ENCODE peak calls at places on chromosomes 2 and 18, in eight cellular contexts. One of them, this sample, is unnamed.

GRCh38 chr2:173874899-173875247 is 90.3 kb downstream of the SP3 start:
- DNase-seq in LNCaP clone FGC: no peak
- DNase-seq in naive thymus-derived CD4-positive, alpha-beta T cell: no peak
- DNase-seq in CD8-positive, alpha-beta memory T cell: no peak
- DNase-seq in astrocyte of the spinal cord: no peak
- DNase-seq in dorsolateral prefrontal cortex: no peak
- DNase-seq in neural progenitor cell: no peak
- DNase-seq in HCT116: no peak
- DNase-seq in this sample: peak

GRCh38 chr18:3177902-3178687 is 41.7 kb downstream of the MYOM1 start:
- DNase-seq in dorsolateral prefrontal cortex: no peak
- DNase-seq in CD8-positive, alpha-beta memory T cell: no peak
- DNase-seq in naive thymus-derived CD4-positive, alpha-beta T cell: peak
- DNase-seq in neural progenitor cell: no peak
- DNase-seq in LNCaP clone FGC: no peak
- DNase-seq in astrocyte of the spinal cord: no peak
- DNase-seq in HCT116: no peak
- DNase-seq in this sample: peak

GRCh38 chr2:137190411-137191190 is 425.3 kb downstream of the THSD7B start:
- DNase-seq in dorsolateral prefrontal cortex: no peak
- DNase-seq in astrocyte of the spinal cord: no peak
- DNase-seq in neural progenitor cell: no peak
- DNase-seq in CD8-positive, alpha-beta memory T cell: no peak
- DNase-seq in HCT116: no peak
- DNase-seq in LNCaP clone FGC: no peak
- DNase-seq in naive thymus-derived CD4-positive, alpha-beta T cell: no peak
- DNase-seq in this sample: no peak

GRCh38 chr18:62522510-62523254 is at the start of gene ZCCHC2:
- DNase-seq in HCT116: peak
- DNase-seq in CD8-positive, alpha-beta memory T cell: peak
- DNase-seq in dorsolateral prefrontal cortex: peak
- DNase-seq in naive thymus-derived CD4-positive, alpha-beta T cell: peak
- DNase-seq in astrocyte of the spinal cord: peak
- DNase-seq in neural progenitor cell: peak
- DNase-seq in LNCaP clone FGC: peak
- DNase-seq in this sample: peak

GRCh38 chr2:119521437-119521825 is 2.9 kb downstream of the SCTR start:
- DNase-seq in neural progenitor cell: no peak
- DNase-seq in naive thymus-derived CD4-positive, alpha-beta T cell: no peak
- DNase-seq in CD8-positive, alpha-beta memory T cell: no peak
- DNase-seq in dorsolateral prefrontal cortex: no peak
- DNase-seq in HCT116: no peak
- DNase-seq in astrocyte of the spinal cord: no peak
- DNase-seq in LNCaP clone FGC: no peak
- DNase-seq in this sample: no peak

GRCh38 chr2:173451137-173451536 is 96.5 kb downstream of the CDCA7 start:
- DNase-seq in dorsolateral prefrontal cortex: no peak
- DNase-seq in astrocyte of the spinal cord: no peak
- DNase-seq in CD8-positive, alpha-beta memory T cell: no peak
- DNase-seq in neural progenitor cell: no peak
- DNase-seq in HCT116: no peak
- DNase-seq in naive thymus-derived CD4-positive, alpha-beta T cell: peak
- DNase-seq in LNCaP clone FGC: no peak
- DNase-seq in this sample: no peak

GRCh38 chr2:157460897-157461296 is 17.0 kb upstream of the CYTIP start:
- DNase-seq in HCT116: no peak
- DNase-seq in naive thymus-derived CD4-positive, alpha-beta T cell: no peak
- DNase-seq in CD8-positive, alpha-beta memory T cell: no peak
- DNase-seq in neural progenitor cell: no peak
- DNase-seq in dorsolateral prefrontal cortex: no peak
- DNase-seq in LNCaP clone FGC: no peak
- DNase-seq in astrocyte of the spinal cord: no peak
- DNase-seq in this sample: no peak

GRCh38 chr2:206031162-206031784 is 54.7 kb downstream of the INO80D start:
- DNase-seq in neural progenitor cell: no peak
- DNase-seq in naive thymus-derived CD4-positive, alpha-beta T cell: no peak
- DNase-seq in LNCaP clone FGC: no peak
- DNase-seq in HCT116: no peak
- DNase-seq in astrocyte of the spinal cord: peak
- DNase-seq in CD8-positive, alpha-beta memory T cell: no peak
- DNase-seq in dorsolateral prefrontal cortex: no peak
- DNase-seq in this sample: no peak

GRCh38 chr2:190511104-190511503 is 23.4 kb downstream of the NEMP2 start:
- DNase-seq in dorsolateral prefrontal cortex: no peak
- DNase-seq in HCT116: peak
- DNase-seq in LNCaP clone FGC: no peak
- DNase-seq in astrocyte of the spinal cord: peak
- DNase-seq in naive thymus-derived CD4-positive, alpha-beta T cell: no peak
- DNase-seq in CD8-positive, alpha-beta memory T cell: no peak
- DNase-seq in neural progenitor cell: no peak
- DNase-seq in this sample: no peak

GRCh38 chr2:137948894-137949293 is 15.4 kb upstream of the HNMT start:
- DNase-seq in astrocyte of the spinal cord: no peak
- DNase-seq in CD8-positive, alpha-beta memory T cell: no peak
- DNase-seq in dorsolateral prefrontal cortex: no peak
- DNase-seq in LNCaP clone FGC: no peak
- DNase-seq in naive thymus-derived CD4-positive, alpha-beta T cell: no peak
- DNase-seq in HCT116: no peak
- DNase-seq in neural progenitor cell: no peak
- DNase-seq in this sample: no peak

GRCh38 chr2:61210332-61210981 is 48.5 kb downstream of the C2orf74 start:
- DNase-seq in LNCaP clone FGC: no peak
- DNase-seq in dorsolateral prefrontal cortex: no peak
- DNase-seq in HCT116: no peak
- DNase-seq in astrocyte of the spinal cord: peak
- DNase-seq in CD8-positive, alpha-beta memory T cell: no peak
- DNase-seq in neural progenitor cell: no peak
- DNase-seq in naive thymus-derived CD4-positive, alpha-beta T cell: no peak
- DNase-seq in this sample: no peak

GRCh38 chr2:118670868-118671267 is 176.6 kb downstream of the EN1 start:
- DNase-seq in neural progenitor cell: no peak
- DNase-seq in astrocyte of the spinal cord: peak
- DNase-seq in CD8-positive, alpha-beta memory T cell: no peak
- DNase-seq in LNCaP clone FGC: no peak
- DNase-seq in dorsolateral prefrontal cortex: no peak
- DNase-seq in HCT116: no peak
- DNase-seq in naive thymus-derived CD4-positive, alpha-beta T cell: no peak
- DNase-seq in this sample: no peak

GRCh38 chr2:134282638-134283400 is 28.9 kb downstream of the MGAT5 start:
- DNase-seq in LNCaP clone FGC: no peak
- DNase-seq in dorsolateral prefrontal cortex: no peak
- DNase-seq in neural progenitor cell: no peak
- DNase-seq in HCT116: no peak
- DNase-seq in astrocyte of the spinal cord: no peak
- DNase-seq in CD8-positive, alpha-beta memory T cell: no peak
- DNase-seq in naive thymus-derived CD4-positive, alpha-beta T cell: peak
- DNase-seq in this sample: peak

GRCh38 chr2:225668606-225669266 is 269.2 kb downstream of the NYAP2 start:
- DNase-seq in naive thymus-derived CD4-positive, alpha-beta T cell: peak
- DNase-seq in astrocyte of the spinal cord: peak
- DNase-seq in HCT116: peak
- DNase-seq in neural progenitor cell: peak
- DNase-seq in LNCaP clone FGC: peak
- DNase-seq in dorsolateral prefrontal cortex: no peak
- DNase-seq in CD8-positive, alpha-beta memory T cell: no peak
- DNase-seq in this sample: no peak

GRCh38 chr2:112189001-112189556 is 50.9 kb downstream of the FBLN7 start:
- DNase-seq in CD8-positive, alpha-beta memory T cell: no peak
- DNase-seq in neural progenitor cell: no peak
- DNase-seq in naive thymus-derived CD4-positive, alpha-beta T cell: no peak
- DNase-seq in astrocyte of the spinal cord: no peak
- DNase-seq in dorsolateral prefrontal cortex: no peak
- DNase-seq in LNCaP clone FGC: no peak
- DNase-seq in HCT116: no peak
- DNase-seq in this sample: no peak

GRCh38 chr2:71157124-71157802 is 26.8 kb downstream of the MPHOSPH10 start:
- DNase-seq in neural progenitor cell: peak
- DNase-seq in HCT116: peak
- DNase-seq in dorsolateral prefrontal cortex: peak
- DNase-seq in astrocyte of the spinal cord: peak
- DNase-seq in naive thymus-derived CD4-positive, alpha-beta T cell: peak
- DNase-seq in LNCaP clone FGC: no peak
- DNase-seq in CD8-positive, alpha-beta memory T cell: peak
- DNase-seq in this sample: no peak

GRCh38 chr2:29382486-29382885 is 267.3 kb downstream of the CLIP4 start:
- DNase-seq in CD8-positive, alpha-beta memory T cell: no peak
- DNase-seq in astrocyte of the spinal cord: no peak
- DNase-seq in naive thymus-derived CD4-positive, alpha-beta T cell: no peak
- DNase-seq in neural progenitor cell: no peak
- DNase-seq in dorsolateral prefrontal cortex: no peak
- DNase-seq in HCT116: no peak
- DNase-seq in LNCaP clone FGC: no peak
- DNase-seq in this sample: no peak

GRCh38 chr2:149041482-149041881 is 3.0 kb downstream of the LYPD6B start:
- DNase-seq in HCT116: no peak
- DNase-seq in astrocyte of the spinal cord: no peak
- DNase-seq in LNCaP clone FGC: no peak
- DNase-seq in naive thymus-derived CD4-positive, alpha-beta T cell: no peak
- DNase-seq in neural progenitor cell: no peak
- DNase-seq in dorsolateral prefrontal cortex: no peak
- DNase-seq in CD8-positive, alpha-beta memory T cell: no peak
- DNase-seq in this sample: no peak
- H3K4me3 ChIP-seq in HCT116: no peak
- H3K4me3 ChIP-seq in astrocyte of the spinal cord: no peak
- H3K4me3 ChIP-seq in LNCaP clone FGC: no peak
- H3K4me3 ChIP-seq in naive thymus-derived CD4-positive, alpha-beta T cell: no peak
- H3K4me3 ChIP-seq in neural progenitor cell: no peak
- H3K4me3 ChIP-seq in dorsolateral prefrontal cortex: no peak
- H3K4me3 ChIP-seq in CD8-positive, alpha-beta memory T cell: no peak
- H3K4me3 ChIP-seq in this sample: no peak

GRCh38 chr2:101398026-101398830 is 10.9 kb upstream of the CREG2 start:
- DNase-seq in naive thymus-derived CD4-positive, alpha-beta T cell: no peak
- DNase-seq in LNCaP clone FGC: no peak
- DNase-seq in astrocyte of the spinal cord: no peak
- DNase-seq in HCT116: no peak
- DNase-seq in dorsolateral prefrontal cortex: no peak
- DNase-seq in CD8-positive, alpha-beta memory T cell: no peak
- DNase-seq in neural progenitor cell: no peak
- DNase-seq in this sample: no peak

GRCh38 chr2:101399001-101399794 is 11.9 kb upstream of the CREG2 start:
- DNase-seq in LNCaP clone FGC: no peak
- DNase-seq in CD8-positive, alpha-beta memory T cell: no peak
- DNase-seq in dorsolateral prefrontal cortex: no peak
- DNase-seq in naive thymus-derived CD4-positive, alpha-beta T cell: no peak
- DNase-seq in astrocyte of the spinal cord: no peak
- DNase-seq in HCT116: no peak
- DNase-seq in neural progenitor cell: no peak
- DNase-seq in this sample: no peak

GRCh38 chr2:101396352-101396717 is 9.0 kb upstream of the CREG2 start:
- DNase-seq in astrocyte of the spinal cord: peak
- DNase-seq in naive thymus-derived CD4-positive, alpha-beta T cell: no peak
- DNase-seq in HCT116: no peak
- DNase-seq in dorsolateral prefrontal cortex: no peak
- DNase-seq in LNCaP clone FGC: no peak
- DNase-seq in neural progenitor cell: no peak
- DNase-seq in CD8-positive, alpha-beta memory T cell: no peak
- DNase-seq in this sample: no peak

GRCh38 chr2:101400048-101400447 is 12.7 kb upstream of the CREG2 start:
- DNase-seq in LNCaP clone FGC: no peak
- DNase-seq in neural progenitor cell: no peak
- DNase-seq in HCT116: no peak
- DNase-seq in astrocyte of the spinal cord: no peak
- DNase-seq in dorsolateral prefrontal cortex: no peak
- DNase-seq in naive thymus-derived CD4-positive, alpha-beta T cell: no peak
- DNase-seq in CD8-positive, alpha-beta memory T cell: no peak
- DNase-seq in this sample: no peak

GRCh38 chr2:101395545-101396351 is 8.4 kb upstream of the CREG2 start:
- DNase-seq in LNCaP clone FGC: no peak
- DNase-seq in CD8-positive, alpha-beta memory T cell: no peak
- DNase-seq in neural progenitor cell: no peak
- DNase-seq in astrocyte of the spinal cord: no peak
- DNase-seq in naive thymus-derived CD4-positive, alpha-beta T cell: no peak
- DNase-seq in HCT116: no peak
- DNase-seq in dorsolateral prefrontal cortex: no peak
- DNase-seq in this sample: no peak
- H3K4me3 ChIP-seq in LNCaP clone FGC: no peak
- H3K4me3 ChIP-seq in CD8-positive, alpha-beta memory T cell: no peak
- H3K4me3 ChIP-seq in neural progenitor cell: no peak
- H3K4me3 ChIP-seq in astrocyte of the spinal cord: no peak
- H3K4me3 ChIP-seq in naive thymus-derived CD4-positive, alpha-beta T cell: no peak
- H3K4me3 ChIP-seq in HCT116: no peak
- H3K4me3 ChIP-seq in dorsolateral prefrontal cortex: no peak
- H3K4me3 ChIP-seq in this sample: no peak

GRCh38 chr2:177315303-177315887 is 50.9 kb upstream of the NFE2L2 start:
- DNase-seq in dorsolateral prefrontal cortex: no peak
- DNase-seq in naive thymus-derived CD4-positive, alpha-beta T cell: no peak
- DNase-seq in HCT116: no peak
- DNase-seq in LNCaP clone FGC: no peak
- DNase-seq in astrocyte of the spinal cord: no peak
- DNase-seq in neural progenitor cell: no peak
- DNase-seq in CD8-positive, alpha-beta memory T cell: no peak
- DNase-seq in this sample: no peak

GRCh38 chr2:177314722-177315264 is 50.3 kb upstream of the NFE2L2 start:
- DNase-seq in LNCaP clone FGC: no peak
- DNase-seq in naive thymus-derived CD4-positive, alpha-beta T cell: no peak
- DNase-seq in astrocyte of the spinal cord: no peak
- DNase-seq in HCT116: no peak
- DNase-seq in neural progenitor cell: no peak
- DNase-seq in CD8-positive, alpha-beta memory T cell: no peak
- DNase-seq in dorsolateral prefrontal cortex: no peak
- DNase-seq in this sample: no peak

GRCh38 chr2:177312562-177312961 is 48.0 kb upstream of the NFE2L2 start:
- DNase-seq in naive thymus-derived CD4-positive, alpha-beta T cell: no peak
- DNase-seq in astrocyte of the spinal cord: no peak
- DNase-seq in neural progenitor cell: no peak
- DNase-seq in LNCaP clone FGC: no peak
- DNase-seq in CD8-positive, alpha-beta memory T cell: no peak
- DNase-seq in HCT116: no peak
- DNase-seq in dorsolateral prefrontal cortex: no peak
- DNase-seq in this sample: no peak

GRCh38 chr2:177313162-177313781 is 48.7 kb upstream of the NFE2L2 start:
- DNase-seq in LNCaP clone FGC: no peak
- DNase-seq in CD8-positive, alpha-beta memory T cell: no peak
- DNase-seq in dorsolateral prefrontal cortex: no peak
- DNase-seq in naive thymus-derived CD4-positive, alpha-beta T cell: no peak
- DNase-seq in HCT116: no peak
- DNase-seq in astrocyte of the spinal cord: no peak
- DNase-seq in neural progenitor cell: no peak
- DNase-seq in this sample: no peak

DNA sequence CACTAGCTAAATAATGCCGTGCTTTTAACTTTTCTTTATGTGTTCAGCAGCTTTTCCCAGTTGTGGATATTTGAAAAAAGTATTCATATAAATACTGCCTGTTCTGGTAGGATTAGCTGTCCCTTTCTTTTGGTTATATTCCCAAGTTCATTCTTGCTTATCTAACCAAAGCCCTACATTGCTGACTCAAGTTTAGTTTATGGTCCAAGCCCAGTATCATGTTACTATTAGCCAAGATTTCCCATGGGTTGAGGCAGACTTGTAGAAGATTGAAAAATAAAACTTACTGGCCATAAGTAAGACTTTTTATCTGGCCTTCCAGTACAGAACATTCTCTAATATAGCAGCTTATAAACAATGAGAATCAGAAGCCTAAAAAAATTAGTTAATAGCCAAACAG is 49.7 kb upstream of the NFE2L2 start:
- DNase-seq in CD8-positive, alpha-beta memory T cell: no peak
- DNase-seq in naive thymus-derived CD4-positive, alpha-beta T cell: no peak
- DNase-seq in astrocyte of the spinal cord: peak
- DNase-seq in neural progenitor cell: no peak
- DNase-seq in HCT116: no peak
- DNase-seq in dorsolateral prefrontal cortex: no peak
- DNase-seq in LNCaP clone FGC: no peak
- DNase-seq in this sample: no peak
- H3K4me3 ChIP-seq in CD8-positive, alpha-beta memory T cell: no peak
- H3K4me3 ChIP-seq in naive thymus-derived CD4-positive, alpha-beta T cell: no peak
- H3K4me3 ChIP-seq in astrocyte of the spinal cord: no peak
- H3K4me3 ChIP-seq in neural progenitor cell: no peak
- H3K4me3 ChIP-seq in HCT116: no peak
- H3K4me3 ChIP-seq in dorsolateral prefrontal cortex: no peak
- H3K4me3 ChIP-seq in LNCaP clone FGC: no peak
- H3K4me3 ChIP-seq in this sample: no peak

GRCh38 chr2:104861295-104862060 is 7.6 kb downstream of the POU3F3 start:
- DNase-seq in LNCaP clone FGC: no peak
- DNase-seq in CD8-positive, alpha-beta memory T cell: no peak
- DNase-seq in HCT116: no peak
- DNase-seq in naive thymus-derived CD4-positive, alpha-beta T cell: no peak
- DNase-seq in dorsolateral prefrontal cortex: no peak
- DNase-seq in astrocyte of the spinal cord: no peak
- DNase-seq in neural progenitor cell: peak
- DNase-seq in this sample: no peak
- H3K4me3 ChIP-seq in LNCaP clone FGC: no peak
- H3K4me3 ChIP-seq in CD8-positive, alpha-beta memory T cell: no peak
- H3K4me3 ChIP-seq in HCT116: no peak
- H3K4me3 ChIP-seq in naive thymus-derived CD4-positive, alpha-beta T cell: no peak
- H3K4me3 ChIP-seq in dorsolateral prefrontal cortex: peak
- H3K4me3 ChIP-seq in astrocyte of the spinal cord: peak
- H3K4me3 ChIP-seq in neural progenitor cell: peak
- H3K4me3 ChIP-seq in this sample: no peak